ENCODE peak calls at places on chromosomes 13 and 19, in five cellular contexts. One of them, this sample, is unnamed.

GRCh38 chr13:51778407-51778806 is 25.6 kb downstream of the DHRS12 start:
- DNase-seq in fibroblast of lung: no peak
- DNase-seq in mesendoderm: no peak
- DNase-seq in cardiac muscle cell: no peak
- DNase-seq in ovary: no peak
- DNase-seq in this sample: no peak

GRCh38 chr13:43434185-43434584 is 352.6 kb downstream of the ENOX1 start:
- DNase-seq in fibroblast of lung: no peak
- DNase-seq in mesendoderm: no peak
- DNase-seq in cardiac muscle cell: no peak
- DNase-seq in ovary: no peak
- DNase-seq in this sample: no peak

GRCh38 chr13:41561179-41561578 is 103.8 kb downstream of the RGCC start:
- DNase-seq in fibroblast of lung: peak; percentile 52
- DNase-seq in mesendoderm: no peak
- DNase-seq in cardiac muscle cell: no peak
- DNase-seq in ovary: no peak
- DNase-seq in this sample: no peak

GRCh38 chr13:57825066-57825465 is 193.5 kb downstream of the PCDH17 start:
- DNase-seq in fibroblast of lung: no peak
- DNase-seq in mesendoderm: no peak
- DNase-seq in cardiac muscle cell: no peak
- DNase-seq in ovary: no peak
- DNase-seq in this sample: no peak

GRCh38 chr19:33139165-33139564 is 7.3 kb downstream of the WDR88 start:
- DNase-seq in fibroblast of lung: no peak
- DNase-seq in mesendoderm: peak; percentile 46
- DNase-seq in cardiac muscle cell: no peak
- DNase-seq in ovary: no peak
- DNase-seq in this sample: no peak

GRCh38 chr19:27905074-27905473 is 1307.9 kb downstream of the UQCRFS1 start:
- DNase-seq in fibroblast of lung: no peak
- DNase-seq in mesendoderm: no peak
- DNase-seq in cardiac muscle cell: no peak
- DNase-seq in ovary: no peak
- DNase-seq in this sample: no peak

GRCh38 chr19:18220632-18221275 is 5.5 kb downstream of the PDE4C start:
- DNase-seq in fibroblast of lung: no peak
- DNase-seq in mesendoderm: peak; percentile 81
- DNase-seq in cardiac muscle cell: no peak
- DNase-seq in ovary: no peak
- DNase-seq in this sample: peak; percentile 30

GRCh38 chr19:56350416-56351045 is 35.9 kb upstream of the ZSCAN5A start:
- DNase-seq in fibroblast of lung: peak; percentile 60
- DNase-seq in mesendoderm: peak; percentile 60
- DNase-seq in cardiac muscle cell: peak; percentile 56
- DNase-seq in ovary: peak; percentile 21
- DNase-seq in this sample: peak; percentile 57

GRCh38 chr19:19642506-19643157 is 825 bp downstream of the GMIP start:
- DNase-seq in fibroblast of lung: no peak
- DNase-seq in mesendoderm: peak; percentile 44
- DNase-seq in cardiac muscle cell: no peak
- DNase-seq in ovary: no peak
- DNase-seq in this sample: no peak

GRCh38 chr13:96816261-96816660 is 178.0 kb downstream of the OXGR1 start:
- DNase-seq in fibroblast of lung: peak; percentile 40
- DNase-seq in mesendoderm: no peak
- DNase-seq in cardiac muscle cell: no peak
- DNase-seq in ovary: no peak
- DNase-seq in this sample: no peak

GRCh38 chr19:41808663-41809566 is 12.5 kb downstream of the CEACAM3 start:
- DNase-seq in fibroblast of lung: no peak
- DNase-seq in mesendoderm: no peak
- DNase-seq in cardiac muscle cell: no peak
- DNase-seq in ovary: no peak
- DNase-seq in this sample: no peak

GRCh38 chr13:28349901-28350654 is 144.8 kb downstream of the FLT1 start:
- DNase-seq in fibroblast of lung: no peak
- DNase-seq in mesendoderm: peak; percentile 43
- DNase-seq in cardiac muscle cell: peak; percentile 80
- DNase-seq in ovary: no peak
- DNase-seq in this sample: peak; percentile 28

GRCh38 chr13:40552895-40553294 is 113.5 kb downstream of the FOXO1 start:
- DNase-seq in fibroblast of lung: no peak
- DNase-seq in mesendoderm: peak; percentile 80
- DNase-seq in cardiac muscle cell: no peak
- DNase-seq in ovary: no peak
- DNase-seq in this sample: no peak
- H3K4me1 ChIP-seq in fibroblast of lung: no peaks in the 10 kb centered on the region
- H3K4me1 ChIP-seq in mesendoderm: peaks cover 6% of the 10 kb centered on the region
- H3K4me1 ChIP-seq in cardiac muscle cell: peaks cover 18% of the 10 kb centered on the region
- H3K4me1 ChIP-seq in ovary: peaks cover 28% of the 10 kb centered on the region
- H3K4me1 ChIP-seq in this sample: peaks cover 5% of the 10 kb centered on the region

GRCh38 chr19:2634960-2635359 is 67.5 kb downstream of the GNG7 start:
- DNase-seq in fibroblast of lung: no peak
- DNase-seq in mesendoderm: no peak
- DNase-seq in cardiac muscle cell: no peak
- DNase-seq in ovary: no peak
- DNase-seq in this sample: no peak

GRCh38 chr19:2636142-2636896 is 66.2 kb downstream of the GNG7 start:
- DNase-seq in fibroblast of lung: no peak
- DNase-seq in mesendoderm: no peak
- DNase-seq in cardiac muscle cell: no peak
- DNase-seq in ovary: no peak
- DNase-seq in this sample: no peak

GRCh38 chr19:2634228-2634951 is 68.1 kb downstream of the GNG7 start:
- DNase-seq in fibroblast of lung: peak; percentile 60
- DNase-seq in mesendoderm: no peak
- DNase-seq in cardiac muscle cell: peak; percentile 52
- DNase-seq in ovary: peak; percentile 72
- DNase-seq in this sample: peak; percentile 44

GRCh38 chr19:2631213-2631821 is 71.2 kb downstream of the GNG7 start:
- DNase-seq in fibroblast of lung: peak; percentile 48
- DNase-seq in mesendoderm: peak; percentile 43
- DNase-seq in cardiac muscle cell: no peak
- DNase-seq in ovary: no peak
- DNase-seq in this sample: no peak

GRCh38 chr19:2633693-2634075 is 68.8 kb downstream of the GNG7 start:
- DNase-seq in fibroblast of lung: no peak
- DNase-seq in mesendoderm: no peak
- DNase-seq in cardiac muscle cell: no peak
- DNase-seq in ovary: no peak
- DNase-seq in this sample: no peak
- H3K4me3 ChIP-seq in fibroblast of lung: no peak overlapping the region
- H3K4me3 ChIP-seq in mesendoderm: no peak overlapping the region
- H3K4me3 ChIP-seq in cardiac muscle cell: no peak overlapping the region
- H3K4me3 ChIP-seq in ovary: no peak overlapping the region
- H3K4me3 ChIP-seq in this sample: no peak overlapping the region

DNA sequence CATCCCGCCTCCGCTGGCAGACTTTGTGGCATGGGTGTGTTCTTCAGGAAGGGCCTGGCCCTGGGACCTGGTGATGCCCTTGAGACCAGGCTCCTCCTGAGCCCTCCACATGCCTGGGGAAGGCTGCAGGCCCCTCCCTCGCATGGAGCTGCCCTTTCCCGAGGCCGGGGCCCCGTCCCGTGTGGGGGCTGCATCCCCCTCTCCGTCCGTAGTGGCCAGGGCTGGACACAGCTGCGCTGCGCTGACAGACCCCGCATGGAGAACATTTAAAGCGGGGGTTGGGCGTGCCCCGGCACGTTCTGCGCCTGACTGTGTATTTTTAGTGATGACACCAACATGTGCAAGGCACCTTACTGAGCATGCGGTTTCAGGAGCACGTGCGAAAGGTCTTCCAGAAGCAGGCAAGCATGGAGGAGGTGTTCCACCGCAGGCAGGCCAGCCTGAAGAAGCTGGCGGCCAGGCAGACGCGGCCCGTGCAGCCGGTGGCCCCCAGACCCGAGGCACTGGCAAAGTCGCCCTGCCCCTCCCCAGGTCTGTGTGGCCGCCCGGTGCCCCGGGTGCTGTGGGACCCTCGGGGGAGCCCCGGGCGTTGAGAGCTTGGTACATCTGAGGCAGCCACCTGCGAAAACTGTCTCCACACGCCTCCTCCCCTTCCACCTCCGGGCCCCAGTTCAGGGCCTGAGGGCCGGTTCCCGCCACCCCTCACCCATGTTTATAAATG is 28.8 kb upstream of the F7 start:
- DNase-seq in fibroblast of lung: no peak
- DNase-seq in mesendoderm: no peak
- DNase-seq in cardiac muscle cell: no peak
- DNase-seq in ovary: no peak
- DNase-seq in this sample: no peak
- H3K27ac ChIP-seq in fibroblast of lung: no peak overlapping the region
- H3K27ac ChIP-seq in mesendoderm: no peak overlapping the region
- H3K27ac ChIP-seq in cardiac muscle cell: no peak overlapping the region
- H3K27ac ChIP-seq in ovary: no peak overlapping the region
- H3K27ac ChIP-seq in this sample: no peak overlapping the region

DNA sequence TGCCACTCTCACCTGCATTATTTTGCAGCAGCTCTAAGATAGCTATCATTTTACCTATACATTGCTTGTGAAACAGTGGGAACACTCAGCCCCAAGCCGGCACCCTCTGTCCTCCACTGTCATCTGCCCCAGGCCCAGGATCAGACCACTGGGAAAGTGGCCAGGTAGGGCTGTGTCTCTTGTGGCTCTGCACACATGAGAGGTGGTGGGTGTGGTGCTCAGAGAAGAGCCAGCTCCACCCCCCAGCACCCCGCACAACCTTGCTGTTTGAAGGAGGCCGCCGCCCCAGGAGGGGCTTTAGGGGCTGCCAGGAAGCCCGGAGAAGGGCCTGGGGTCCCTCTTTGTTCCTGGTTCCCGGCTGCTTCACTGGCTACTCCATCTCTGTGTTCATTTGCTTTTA is 26.6 kb downstream of the PPP1R37 start:
- DNase-seq in fibroblast of lung: no peak
- DNase-seq in mesendoderm: no peak
- DNase-seq in cardiac muscle cell: no peak
- DNase-seq in ovary: no peak
- DNase-seq in this sample: no peak
- H3K4me1 ChIP-seq in fibroblast of lung: no peaks in the 10 kb centered on the region
- H3K4me1 ChIP-seq in mesendoderm: no peaks in the 10 kb centered on the region
- H3K4me1 ChIP-seq in cardiac muscle cell: peaks cover 9% of the 10 kb centered on the region
- H3K4me1 ChIP-seq in ovary: peaks cover 2% of the 10 kb centered on the region
- H3K4me1 ChIP-seq in this sample: peaks cover 18% of the 10 kb centered on the region

DNA sequence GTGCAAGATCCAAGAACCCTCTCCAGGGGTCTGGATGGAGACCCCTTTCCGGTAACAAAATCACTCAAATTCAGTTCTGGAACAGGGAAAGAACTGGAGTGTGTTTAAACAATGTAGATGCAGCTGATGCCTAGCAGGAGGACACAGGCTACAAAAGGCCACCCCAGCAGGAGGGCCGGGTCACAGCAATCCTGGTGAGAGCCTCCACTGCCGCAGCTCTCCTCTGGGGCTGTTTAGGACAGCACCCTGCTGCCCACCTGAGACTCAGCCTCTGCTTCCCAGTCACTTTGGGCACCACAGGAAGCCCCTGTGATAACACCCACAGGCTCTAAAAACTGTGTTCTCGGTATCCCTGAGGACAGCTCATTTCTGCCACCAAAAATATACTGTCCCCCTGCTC is 318.7 kb upstream of the NBEA start:
- DNase-seq in fibroblast of lung: no peak
- DNase-seq in mesendoderm: no peak
- DNase-seq in cardiac muscle cell: no peak
- DNase-seq in ovary: no peak
- DNase-seq in this sample: no peak
- H3K4me3 ChIP-seq in fibroblast of lung: no peak overlapping the region
- H3K4me3 ChIP-seq in mesendoderm: no peak overlapping the region
- H3K4me3 ChIP-seq in cardiac muscle cell: no peak overlapping the region
- H3K4me3 ChIP-seq in ovary: no peak overlapping the region
- H3K4me3 ChIP-seq in this sample: no peak overlapping the region

DNA sequence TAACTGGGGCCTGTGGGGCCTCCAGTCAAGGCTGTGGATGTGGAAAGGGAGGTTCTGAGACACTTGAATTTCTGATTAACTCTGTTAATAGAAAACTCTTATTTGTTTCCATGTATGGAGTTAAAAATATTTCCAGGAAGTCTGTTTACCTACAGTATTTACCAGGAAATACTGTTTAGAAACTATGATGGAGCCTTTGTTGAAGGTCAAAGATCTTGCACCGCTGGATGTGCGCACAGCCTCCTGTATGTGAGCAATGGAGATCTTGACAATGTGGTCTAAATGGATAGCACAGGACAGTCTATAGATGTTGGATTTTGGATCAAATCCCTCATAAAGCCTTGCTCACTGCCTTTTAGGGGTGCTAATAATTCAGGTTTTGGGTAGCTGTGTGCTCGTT is 268.4 kb downstream of the DLEU7 start:
- DNase-seq in fibroblast of lung: no peak
- DNase-seq in mesendoderm: no peak
- DNase-seq in cardiac muscle cell: no peak
- DNase-seq in ovary: no peak
- DNase-seq in this sample: no peak
- H3K27ac ChIP-seq in fibroblast of lung: no peak overlapping the region
- H3K27ac ChIP-seq in mesendoderm: no peak overlapping the region
- H3K27ac ChIP-seq in cardiac muscle cell: no peak overlapping the region
- H3K27ac ChIP-seq in ovary: no peak overlapping the region
- H3K27ac ChIP-seq in this sample: peak overlapping the region; percentile 49

DNA sequence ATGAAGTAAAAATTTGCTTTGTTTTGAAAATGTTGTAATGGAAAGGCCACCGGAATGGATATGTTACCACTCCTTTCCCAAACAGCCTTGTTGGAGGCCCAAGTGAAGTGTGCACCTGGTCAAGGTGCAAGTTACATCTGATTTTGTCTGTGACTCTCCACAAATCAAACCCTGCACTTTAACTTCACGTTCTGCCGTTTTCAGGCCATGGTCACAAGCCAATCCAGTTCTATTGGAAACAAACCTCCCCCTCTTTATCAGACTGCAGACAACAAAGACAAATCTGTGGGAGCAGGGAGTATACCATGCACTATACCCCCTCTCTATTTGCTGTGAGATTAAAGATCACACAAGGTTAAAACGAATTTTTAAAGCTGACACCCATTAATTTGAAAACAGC is 155.6 kb upstream of the RFC3 start:
- DNase-seq in fibroblast of lung: no peak
- DNase-seq in mesendoderm: no peak
- DNase-seq in cardiac muscle cell: no peak
- DNase-seq in ovary: no peak
- DNase-seq in this sample: no peak
- H3K4me1 ChIP-seq in fibroblast of lung: no peaks in the 10 kb centered on the region
- H3K4me1 ChIP-seq in mesendoderm: no peaks in the 10 kb centered on the region
- H3K4me1 ChIP-seq in cardiac muscle cell: no peaks in the 10 kb centered on the region
- H3K4me1 ChIP-seq in ovary: no peaks in the 10 kb centered on the region
- H3K4me1 ChIP-seq in this sample: no peaks in the 10 kb centered on the region

GRCh38 chr19:40217921-40218890 is at the start of gene TTC9B:
- DNase-seq in fibroblast of lung: no peak
- DNase-seq in mesendoderm: peak; percentile 68
- DNase-seq in cardiac muscle cell: peak; percentile 71
- DNase-seq in ovary: no peak
- DNase-seq in this sample: peak; percentile 67
- H3K4me3 ChIP-seq in fibroblast of lung: no peak within 1 kb of the TSS
- H3K4me3 ChIP-seq in mesendoderm: no peak within 1 kb of the TSS
- H3K4me3 ChIP-seq in cardiac muscle cell: no peak within 1 kb of the TSS
- H3K4me3 ChIP-seq in ovary: no peak within 1 kb of the TSS
- H3K4me3 ChIP-seq in this sample: no peak within 1 kb of the TSS

DNA sequence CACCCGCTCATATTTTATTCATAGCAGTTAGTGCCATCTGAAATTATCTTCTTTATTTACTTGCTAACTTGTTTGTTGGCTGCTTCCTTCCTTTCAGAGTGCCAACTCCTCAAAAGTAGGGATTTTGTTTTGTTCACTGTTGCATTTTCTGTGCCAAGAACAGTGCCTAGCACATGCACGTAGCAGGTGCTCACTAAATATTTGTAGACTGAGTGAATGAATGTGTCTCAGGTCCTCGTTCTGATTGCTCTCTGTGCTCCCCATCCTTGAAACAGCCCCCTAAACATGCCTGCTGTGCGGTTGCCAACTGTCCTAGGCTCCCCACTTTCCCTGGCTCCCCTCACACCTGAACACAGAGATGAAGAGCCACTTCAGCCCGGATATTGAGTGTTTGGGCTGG is 1.5 kb downstream of the GIPC1 start:
- DNase-seq in fibroblast of lung: no peak
- DNase-seq in mesendoderm: no peak
- DNase-seq in cardiac muscle cell: no peak
- DNase-seq in ovary: no peak
- DNase-seq in this sample: no peak
- H3K27ac ChIP-seq in fibroblast of lung: peak overlapping the region; percentile 6
- H3K27ac ChIP-seq in mesendoderm: no peak overlapping the region
- H3K27ac ChIP-seq in cardiac muscle cell: no peak overlapping the region
- H3K27ac ChIP-seq in ovary: no peak overlapping the region
- H3K27ac ChIP-seq in this sample: peak overlapping the region; percentile 85

This sample was measured in hepatocyte.